ENCODE peak calls at places on chromosomes 16 and 17, in six cellular contexts. R is ACHN, D is OCI-LY7, Z is tibial artery, Y is Right ventricle myocardium superior, W is cardiac muscle cell. I is an unnamed sample.

GRCh38 chr17:34763727-34764665 is 184.6 kb downstream of the TMEM132E start:
- DNase-seq in R (peak), D (no peak), Z (no peak), Y (no peak), W (no peak), I (peak)

GRCh38 chr17:16374129-16374528 is 6.8 kb upstream of the UBB start:
- DNase-seq in R (no peak), D (no peak), Z (no peak), Y (no peak), W (no peak), I (no peak)

GRCh38 chr17:50688168-50688719 is 19.5 kb downstream of the ANKRD40 start:
- DNase-seq in R (peak), D (no peak), Z (peak), Y (no peak), W (no peak), I (peak)

GRCh38 chr17:29623283-29623647 is 553 bp upstream of the CORO6 start:
- DNase-seq in R (no peak), D (no peak), Z (peak), Y (no peak), W (no peak), I (no peak)

GRCh38 chr16:720507-720989 is 398 bp upstream of the ANTKMT start:
- DNase-seq in R (peak), D (no peak), Z (no peak), Y (no peak), W (peak), I (peak)

GRCh38 chr17:54992797-54993639 is 24.5 kb downstream of the STXBP4 start:
- DNase-seq in R (peak), D (peak), Z (no peak), Y (no peak), W (peak), I (peak)

GRCh38 chr17:79065105-79065670 is 9.4 kb upstream of the ENGASE start:
- DNase-seq in R (peak), D (peak), Z (no peak), Y (no peak), W (peak), I (no peak)

GRCh38 chr16:64158941-64159588 is 962.8 kb downstream of the CDH11 start:
- DNase-seq in R (no peak), D (no peak), Z (no peak), Y (no peak), W (no peak), I (no peak)

GRCh38 chr17:67696347-67696746 is 21.4 kb upstream of the NOL11 start:
- DNase-seq in R (no peak), D (no peak), Z (no peak), Y (no peak), W (no peak), I (no peak)

I was measured in Caki2.